ENCODE peak calls at places on chromosomes 11 and 22, in nine cellular contexts. V is RWPE2, G is right lobe of liver, N is transverse colon, S is fibroblast of lung, J is psoas muscle, E is pancreas, M is upper lobe of right lung, I is lower lobe of right lung. Y is an unnamed sample.

GRCh38 chr22:20656516-20656901 is 117.4 kb upstream of the SERPIND1 start:
- DNase-seq in V (no peak), G (no peak), N (no peak), S (no peak), J (no peak), E (no peak), M (no peak), I (no peak), Y (no peak)

GRCh38 chr11:5690216-5690615 is 626 bp downstream of the TRIM22 start:
- DNase-seq in V (no peak), G (no peak), N (no peak), S (peak; percentile 51), J (no peak), E (no peak), M (no peak), I (no peak), Y (no peak)

GRCh38 chr11:83162377-83162776 is 5.4 kb downstream of the PCF11 start:
- DNase-seq in V (no peak), G (no peak), N (no peak), S (peak; percentile 31), J (no peak), E (no peak), M (no peak), I (no peak), Y (no peak)

GRCh38 chr22:37564111-37564711 is 3.9 kb downstream of the CDC42EP1 start:
- DNase-seq in V (no peak), G (no peak), N (no peak), S (peak; percentile 39), J (no peak), E (no peak), M (no peak), I (no peak), Y (no peak)

GRCh38 chr11:13761712-13762111 is 93.2 kb downstream of the FAR1 start:
- DNase-seq in V (no peak), G (no peak), N (no peak), S (no peak), J (no peak), E (no peak), M (no peak), I (no peak), Y (no peak)

GRCh38 chr11:35185696-35186095 is 46.7 kb downstream of the CD44 start:
- DNase-seq in V (no peak), G (no peak), N (no peak), S (no peak), J (no peak), E (no peak), M (no peak), I (no peak), Y (no peak)

GRCh38 chr22:22993184-22993583 is 77.1 kb upstream of the GNAZ start:
- DNase-seq in V (no peak), G (no peak), N (peak; percentile 16), S (no peak), J (no peak), E (no peak), M (no peak), I (no peak), Y (no peak)

GRCh38 chr11:12113294-12113693 is 2.9 kb downstream of the MICAL2 start:
- DNase-seq in V (no peak), G (no peak), N (no peak), S (no peak), J (no peak), E (no peak), M (no peak), I (no peak), Y (no peak)

GRCh38 chr11:20026629-20027545 is 133.4 kb downstream of the DBX1 start:
- DNase-seq in V (peak; percentile 85), G (no peak), N (no peak), S (no peak), J (no peak), E (peak; percentile 71), M (no peak), I (no peak), Y (peak; percentile 93)

GRCh38 chr11:95985174-95985808 is 61.4 kb upstream of the MTMR2 start:
- DNase-seq in V (no peak), G (no peak), N (no peak), S (peak; percentile 47), J (no peak), E (no peak), M (no peak), I (no peak), Y (no peak)

DNA sequence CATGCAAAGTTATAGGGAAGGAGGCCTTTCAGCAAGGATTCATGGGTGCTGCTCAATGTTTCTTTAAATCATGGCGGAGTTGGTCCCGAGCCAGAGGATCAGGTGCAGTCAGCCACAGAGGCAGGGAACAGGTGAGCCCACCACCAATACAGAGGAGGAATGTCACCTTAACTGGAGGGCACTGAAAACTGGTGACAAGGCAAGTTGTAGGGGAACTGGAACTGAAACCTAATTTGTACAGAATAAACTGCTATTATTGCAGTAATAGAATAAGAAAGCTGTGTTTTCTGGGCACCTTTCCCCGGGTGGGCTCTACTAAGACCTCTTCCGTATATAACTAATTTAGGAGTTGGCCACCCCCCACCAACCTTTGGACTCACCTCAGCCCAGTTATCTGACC is 296.0 kb upstream of the NARS2 start:
- DNase-seq in V (no peak), G (no peak), N (no peak), S (no peak), J (no peak), E (no peak), M (no peak), I (no peak), Y (no peak)
- H3K4me1 ChIP-seq in V (no peaks in the 10 kb centered on the region), G (no peaks in the 10 kb centered on the region), N (no peaks in the 10 kb centered on the region), S (no peaks in the 10 kb centered on the region), J (no peaks in the 10 kb centered on the region), E (no peaks in the 10 kb centered on the region), M (no peaks in the 10 kb centered on the region), I (no peaks in the 10 kb centered on the region), Y (no peaks in the 10 kb centered on the region)

GRCh38 chr11:134463716-134464115 is 51.7 kb upstream of the B3GAT1 start:
- DNase-seq in V (no peak), G (no peak), N (no peak), S (no peak), J (no peak), E (no peak), M (no peak), I (no peak), Y (no peak)
- H3K4me3 ChIP-seq in V (no peak overlapping the region), G (no peak overlapping the region), N (no peak overlapping the region), S (no peak overlapping the region), J (no peak overlapping the region), E (no peak overlapping the region), M (no peak overlapping the region), I (no peak overlapping the region), Y (no peak overlapping the region)

GRCh38 chr22:31143038-31143437 is 2.7 kb upstream of the PLA2G3 start:
- DNase-seq in V (no peak), G (no peak), N (no peak), S (no peak), J (no peak), E (peak; percentile 13), M (peak; percentile 28), I (no peak), Y (no peak)

GRCh38 chr22:31144223-31144622 is 3.9 kb upstream of the PLA2G3 start:
- DNase-seq in V (no peak), G (no peak), N (no peak), S (peak; percentile 23), J (no peak), E (no peak), M (no peak), I (no peak), Y (no peak)

GRCh38 chr22:31142285-31142684 is 2.0 kb upstream of the PLA2G3 start:
- DNase-seq in V (no peak), G (no peak), N (no peak), S (no peak), J (no peak), E (no peak), M (peak; percentile 44), I (no peak), Y (no peak)

GRCh38 chr22:31141551-31141950 is 1.2 kb upstream of the PLA2G3 start:
- DNase-seq in V (no peak), G (no peak), N (no peak), S (no peak), J (no peak), E (peak; percentile 41), M (peak; percentile 38), I (no peak), Y (no peak)

GRCh38 chr22:31143537-31143936 is 3.2 kb upstream of the PLA2G3 start:
- DNase-seq in V (no peak), G (no peak), N (no peak), S (no peak), J (no peak), E (peak; percentile 35), M (peak; percentile 54), I (no peak), Y (no peak)
- TF ChIP-seq CTCF in V (no peak), G (no peak), N (no peak), S (no peak), J (no peak), E (no peak), M (no peak), I (no peak), Y (no peak)

DNA sequence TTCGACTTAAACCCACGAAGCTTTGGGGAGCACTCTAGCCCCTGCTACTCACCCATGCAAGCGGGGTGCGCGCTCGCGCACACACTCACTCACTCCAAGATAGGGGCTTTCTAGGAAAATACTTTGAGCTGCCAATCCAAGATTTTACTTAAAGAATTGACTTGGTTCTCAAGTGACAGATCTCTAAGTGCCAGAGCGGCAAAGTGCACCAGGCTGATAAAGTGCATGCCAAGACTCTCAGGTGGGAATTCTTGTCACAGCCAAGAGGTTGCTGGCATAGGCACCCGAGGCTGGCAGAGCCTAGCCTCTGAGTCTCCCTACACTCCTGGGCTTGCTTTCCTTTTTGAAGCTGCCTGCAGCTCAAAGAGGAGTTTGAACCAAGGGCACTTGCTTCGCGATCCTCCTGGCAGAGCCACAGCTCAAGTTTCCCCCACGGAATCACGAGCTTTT is 2.6 kb upstream of the ADM start:
- DNase-seq in V (no peak), G (peak; percentile 24), N (no peak), S (no peak), J (no peak), E (no peak), M (no peak), I (no peak), Y (no peak)
- H3K4me1 ChIP-seq in V (peaks cover 12% of the 10 kb centered on the region), G (no peaks in the 10 kb centered on the region), N (peaks cover 38% of the 10 kb centered on the region), S (peaks cover 9% of the 10 kb centered on the region), J (peaks cover 8% of the 10 kb centered on the region), E (no peaks in the 10 kb centered on the region), M (peaks cover 42% of the 10 kb centered on the region), I (peaks cover 59% of the 10 kb centered on the region), Y (peaks cover 8% of the 10 kb centered on the region)

GRCh38 chr11:15346907-15347306 is 232.2 kb downstream of the INSC start:
- DNase-seq in V (no peak), G (no peak), N (no peak), S (no peak), J (no peak), E (no peak), M (no peak), I (no peak), Y (no peak)

GRCh38 chr11:15347969-15348734 is 233.4 kb downstream of the INSC start:
- DNase-seq in V (no peak), G (no peak), N (no peak), S (no peak), J (no peak), E (no peak), M (no peak), I (no peak), Y (no peak)

GRCh38 chr11:15341587-15341986 is 226.9 kb downstream of the INSC start:
- DNase-seq in V (no peak), G (no peak), N (no peak), S (no peak), J (no peak), E (no peak), M (no peak), I (no peak), Y (no peak)

GRCh38 chr11:15339302-15339701 is 224.6 kb downstream of the INSC start:
- DNase-seq in V (no peak), G (no peak), N (no peak), S (no peak), J (no peak), E (no peak), M (no peak), I (no peak), Y (no peak)

GRCh38 chr11:15342163-15342562 is 227.4 kb downstream of the INSC start:
- DNase-seq in V (no peak), G (no peak), N (no peak), S (no peak), J (no peak), E (no peak), M (no peak), I (no peak), Y (no peak)
- H3K4me3 ChIP-seq in V (no peak overlapping the region), G (no peak overlapping the region), N (no peak overlapping the region), S (no peak overlapping the region), J (no peak overlapping the region), E (no peak overlapping the region), M (no peak overlapping the region), I (no peak overlapping the region), Y (no peak overlapping the region)

Y was measured in Caco-2.